ENCODE peak calls at places on chromosomes 16 and 17, in four cellular contexts. One of them, this sample, is unnamed.

GRCh38 chr17:82616021-82616703 is 32.1 kb downstream of the WDR45B start:
- DNase-seq in AG09319: no peak
- DNase-seq in adrenal gland: no peak
- DNase-seq in stomach: no peak
- DNase-seq in this sample: no peak

GRCh38 chr17:47275245-47275984 is 21.8 kb downstream of the ITGB3 start:
- DNase-seq in AG09319: peak; percentile 91
- DNase-seq in adrenal gland: peak; percentile 73
- DNase-seq in stomach: peak; percentile 66
- DNase-seq in this sample: peak; percentile 96

GRCh38 chr16:50368410-50369132 is at the start of gene BRD7:
- DNase-seq in AG09319: no peak
- DNase-seq in adrenal gland: peak; percentile 74
- DNase-seq in stomach: peak; percentile 66
- DNase-seq in this sample: peak; percentile 49

GRCh38 chr17:65345261-65346060 is 208.3 kb downstream of the RGS9 start:
- DNase-seq in AG09319: no peak
- DNase-seq in adrenal gland: no peak
- DNase-seq in stomach: no peak
- DNase-seq in this sample: no peak

GRCh38 chr17:19707728-19708221 is 8.6 kb downstream of the SLC47A2 start:
- DNase-seq in AG09319: no peak
- DNase-seq in adrenal gland: no peak
- DNase-seq in stomach: no peak
- DNase-seq in this sample: no peak

GRCh38 chr17:4858068-4858879 is 25.1 kb downstream of the MINK1 start:
- DNase-seq in AG09319: no peak
- DNase-seq in adrenal gland: peak; percentile 65
- DNase-seq in stomach: no peak
- DNase-seq in this sample: no peak

GRCh38 chr17:3730881-3731429 is 7.3 kb downstream of the HASPIN start:
- DNase-seq in AG09319: no peak
- DNase-seq in adrenal gland: no peak
- DNase-seq in stomach: no peak
- DNase-seq in this sample: peak; percentile 63

GRCh38 chr16:67409631-67410030 is 6.6 kb downstream of the ZDHHC1 start:
- DNase-seq in AG09319: no peak
- DNase-seq in adrenal gland: no peak
- DNase-seq in stomach: no peak
- DNase-seq in this sample: no peak

GRCh38 chr17:10513284-10514067 is 4.9 kb downstream of the MYH1 start:
- DNase-seq in AG09319: no peak
- DNase-seq in adrenal gland: no peak
- DNase-seq in stomach: no peak
- DNase-seq in this sample: peak; percentile 89

GRCh38 chr17:75898065-75898464 is 1.3 kb upstream of the TRIM65 start:
- DNase-seq in AG09319: no peak
- DNase-seq in adrenal gland: peak; percentile 56
- DNase-seq in stomach: no peak
- DNase-seq in this sample: no peak

GRCh38 chr17:79332011-79332410 is 257.4 kb downstream of the ENGASE start:
- DNase-seq in AG09319: no peak
- DNase-seq in adrenal gland: no peak
- DNase-seq in stomach: no peak
- DNase-seq in this sample: no peak

GRCh38 chr16:13463619-13464018 is 456.3 kb upstream of the ERCC4 start:
- DNase-seq in AG09319: no peak
- DNase-seq in adrenal gland: no peak
- DNase-seq in stomach: no peak
- DNase-seq in this sample: no peak

GRCh38 chr16:4176794-4177438 is 60.7 kb upstream of the ADCY9 start:
- DNase-seq in AG09319: no peak
- DNase-seq in adrenal gland: no peak
- DNase-seq in stomach: no peak
- DNase-seq in this sample: peak; percentile 57

GRCh38 chr16:14650629-14651028 is 17.9 kb downstream of the BFAR start:
- DNase-seq in AG09319: no peak
- DNase-seq in adrenal gland: no peak
- DNase-seq in stomach: no peak
- DNase-seq in this sample: no peak

GRCh38 chr16:50972899-50973298 is 178.2 kb downstream of the SALL1 start:
- DNase-seq in AG09319: no peak
- DNase-seq in adrenal gland: no peak
- DNase-seq in stomach: no peak
- DNase-seq in this sample: no peak

GRCh38 chr16:75198135-75198600 is 8.8 kb downstream of the CTRB2 start:
- DNase-seq in AG09319: peak; percentile 58
- DNase-seq in adrenal gland: peak; percentile 52
- DNase-seq in stomach: peak; percentile 24
- DNase-seq in this sample: peak; percentile 66
- TF ChIP-seq CTCF in AG09319: no peak
- TF ChIP-seq CTCF in adrenal gland: no peak
- TF ChIP-seq CTCF in stomach: no peak
- TF ChIP-seq CTCF in this sample: no peak

DNA sequence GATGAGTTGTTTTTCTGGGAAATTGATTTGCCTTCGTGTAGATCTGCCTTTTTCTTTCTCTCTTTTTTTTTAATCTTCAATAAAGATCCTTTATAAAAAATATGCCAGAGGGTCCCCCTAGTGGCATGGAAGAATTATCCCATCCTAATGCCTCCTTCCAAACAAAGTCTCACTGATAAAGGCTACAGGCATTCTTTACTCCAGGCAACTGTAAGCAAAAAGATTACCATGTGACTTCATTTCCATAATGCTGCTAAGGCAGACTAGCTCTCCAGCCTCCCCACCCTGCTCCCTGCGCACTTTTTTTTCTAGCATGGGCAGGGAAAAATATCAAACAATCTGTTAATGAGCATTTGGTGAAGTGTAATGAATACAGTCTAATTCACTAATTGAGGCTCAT is 220.2 kb upstream of the CDH8 start:
- DNase-seq in AG09319: no peak
- DNase-seq in adrenal gland: no peak
- DNase-seq in stomach: no peak
- DNase-seq in this sample: no peak
- TF ChIP-seq CTCF in AG09319: no peak
- TF ChIP-seq CTCF in adrenal gland: no peak
- TF ChIP-seq CTCF in stomach: no peak
- TF ChIP-seq CTCF in this sample: no peak

DNA sequence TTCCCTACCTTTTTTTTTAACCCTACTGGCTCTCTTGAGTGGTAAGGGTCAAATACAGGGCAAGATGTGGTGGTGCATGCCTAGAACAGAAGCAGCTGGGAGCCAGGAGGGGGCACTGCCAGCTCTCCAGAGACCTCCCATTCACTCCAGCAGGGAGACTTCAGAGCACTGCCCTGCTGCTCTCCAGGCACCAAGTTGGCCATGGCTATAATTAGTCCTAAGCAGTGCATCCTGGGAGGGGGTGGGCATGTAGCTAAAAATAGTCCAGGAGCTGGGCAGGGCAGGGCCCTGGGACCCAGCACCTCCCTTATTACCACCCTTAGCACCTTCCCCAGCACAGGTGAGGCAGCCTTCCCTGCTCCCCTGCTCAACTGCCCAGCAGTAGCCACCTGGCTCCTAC is 3.5 kb downstream of the CORO6 start:
- DNase-seq in AG09319: no peak
- DNase-seq in adrenal gland: no peak
- DNase-seq in stomach: no peak
- DNase-seq in this sample: peak; percentile 37
- TF ChIP-seq CTCF in AG09319: peak; percentile 16
- TF ChIP-seq CTCF in adrenal gland: no peak
- TF ChIP-seq CTCF in stomach: no peak
- TF ChIP-seq CTCF in this sample: peak; percentile 31

GRCh38 chr17:6713130-6713917 is at the start of gene SLC13A5:
- DNase-seq in AG09319: no peak
- DNase-seq in adrenal gland: peak; percentile 48
- DNase-seq in stomach: no peak
- DNase-seq in this sample: no peak
- TF ChIP-seq CTCF in AG09319: peak; percentile 16
- TF ChIP-seq CTCF in adrenal gland: no peak
- TF ChIP-seq CTCF in stomach: no peak
- TF ChIP-seq CTCF in this sample: peak; percentile 11

DNA sequence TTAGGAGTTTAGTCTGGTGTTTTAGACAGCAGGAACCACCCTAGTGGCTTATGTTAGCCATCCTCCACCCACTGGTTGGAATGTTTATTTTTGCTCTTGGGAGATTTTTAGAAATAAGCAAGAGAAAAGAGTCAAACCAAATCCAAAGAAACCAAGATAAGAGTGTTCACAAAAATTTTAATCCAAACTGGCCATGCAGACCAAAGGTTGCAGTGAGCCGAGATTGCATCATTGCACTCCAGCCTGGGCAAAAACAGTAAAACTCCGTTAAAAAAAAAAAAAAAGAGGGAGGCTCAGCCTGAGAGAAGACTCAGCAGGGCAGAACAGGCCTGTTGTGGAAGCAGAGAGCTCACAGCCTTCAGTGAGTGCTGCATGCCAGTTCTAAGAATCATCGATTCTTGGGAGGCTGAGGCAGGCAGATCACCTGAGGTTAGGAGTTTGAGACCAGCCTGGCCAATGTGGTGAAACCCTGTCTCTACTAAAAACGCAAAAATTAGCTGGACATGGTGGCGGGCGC is 12.2 kb upstream of the C16orf54 start:
- DNase-seq in AG09319: peak; percentile 15
- DNase-seq in adrenal gland: no peak
- DNase-seq in stomach: no peak
- DNase-seq in this sample: peak; percentile 46
- TF ChIP-seq CTCF in AG09319: peak; percentile 25
- TF ChIP-seq CTCF in adrenal gland: no peak
- TF ChIP-seq CTCF in stomach: no peak
- TF ChIP-seq CTCF in this sample: peak; percentile 31

GRCh38 chr17:39608142-39608541 is 422 bp upstream of the NEUROD2 start:
- DNase-seq in AG09319: no peak
- DNase-seq in adrenal gland: no peak
- DNase-seq in stomach: no peak
- DNase-seq in this sample: no peak
- TF ChIP-seq CTCF in AG09319: no peak
- TF ChIP-seq CTCF in adrenal gland: no peak
- TF ChIP-seq CTCF in stomach: no peak
- TF ChIP-seq CTCF in this sample: no peak

This sample was measured in AG10803.